ENCODE peak calls at places on chromosomes 16 and 17, in six cellular contexts. T is CD8-positive, alpha-beta memory T cell; R is HepG2; Q is heart right ventricle; Y is heart left ventricle; A is left ventricle myocardium inferior. V is an unnamed sample.

GRCh38 chr17:82008258-82008940 is 14.3 kb downstream of the CENPX start:
- DNase-seq in T (no peak), R (no peak), Q (no peak), Y (no peak), A (no peak), V (no peak)

GRCh38 chr16:48611329-48612137 is 1.6 kb upstream of the N4BP1 start:
- DNase-seq in T (peak), R (peak), Q (no peak), Y (no peak), A (no peak), V (peak)

GRCh38 chr17:17836250-17836817 is 452 bp downstream of the SREBF1 start:
- DNase-seq in T (peak), R (peak), Q (peak), Y (peak), A (peak), V (peak)

GRCh38 chr17:10790491-10791401 is 13.2 kb downstream of the TMEM238L start:
- DNase-seq in T (no peak), R (no peak), Q (no peak), Y (no peak), A (no peak), V (peak)

GRCh38 chr17:27756467-27757371 is 43.6 kb downstream of the NOS2 start:
- DNase-seq in T (peak), R (peak), Q (peak), Y (peak), A (no peak), V (no peak)

GRCh38 chr16:72850863-72851262 is 197.1 kb downstream of the ZFHX3 start:
- DNase-seq in T (no peak), R (no peak), Q (peak), Y (no peak), A (no peak), V (no peak)

GRCh38 chr16:72240949-72241348 is 69.0 kb upstream of the PMFBP1 start:
- DNase-seq in T (no peak), R (no peak), Q (no peak), Y (no peak), A (no peak), V (no peak)

GRCh38 chr17:78276098-78276497 is 44.7 kb downstream of the TMEM235 start:
- DNase-seq in T (no peak), R (no peak), Q (no peak), Y (no peak), A (no peak), V (no peak)

GRCh38 chr16:50606431-50607050 is 58.3 kb downstream of the NKD1 start:
- DNase-seq in T (no peak), R (no peak), Q (no peak), Y (no peak), A (no peak), V (no peak)

GRCh38 chr17:36072431-36073121 is 8.5 kb downstream of the CCL18 start:
- DNase-seq in T (peak), R (peak), Q (peak), Y (no peak), A (no peak), V (no peak)

GRCh38 chr17:4229627-4230026 is 34.2 kb downstream of the ANKFY1 start:
- DNase-seq in T (no peak), R (no peak), Q (peak), Y (peak), A (peak), V (no peak)

GRCh38 chr16:55386534-55387296 is 62.7 kb downstream of the IRX6 start:
- DNase-seq in T (no peak), R (no peak), Q (no peak), Y (no peak), A (no peak), V (peak)

GRCh38 chr16:31471875-31472558 is at the start of gene TGFB1I1:
- DNase-seq in T (no peak), R (no peak), Q (peak), Y (peak), A (peak), V (no peak)

GRCh38 chr16:67302882-67303434 is 23.6 kb downstream of the KCTD19 start:
- DNase-seq in T (no peak), R (no peak), Q (no peak), Y (no peak), A (no peak), V (no peak)

GRCh38 chr16:26667271-26667703 is 399.4 kb upstream of the C16orf82 start:
- DNase-seq in T (no peak), R (no peak), Q (no peak), Y (no peak), A (no peak), V (no peak)

GRCh38 chr17:944266-944665 is 35.3 kb downstream of the NXN start:
- DNase-seq in T (no peak), R (no peak), Q (no peak), Y (no peak), A (no peak), V (no peak)

GRCh38 chr17:12395733-12396354 is 269.8 kb upstream of the MYOCD start:
- DNase-seq in T (no peak), R (peak), Q (no peak), Y (no peak), A (no peak), V (no peak)

GRCh38 chr17:4678448-4679026 is 25.4 kb downstream of the PELP1 start:
- DNase-seq in T (no peak), R (peak), Q (no peak), Y (no peak), A (no peak), V (peak)

GRCh38 chr16:66480265-66481080 is 53.4 kb downstream of the BEAN1 start:
- DNase-seq in T (no peak), R (peak), Q (peak), Y (no peak), A (no peak), V (peak)

GRCh38 chr17:79130536-79131273 is 56.1 kb downstream of the ENGASE start:
- DNase-seq in T (no peak), R (no peak), Q (no peak), Y (no peak), A (no peak), V (no peak)

GRCh38 chr17:78182504-78182903 is 4.3 kb downstream of the TK1 start:
- DNase-seq in T (no peak), R (no peak), Q (no peak), Y (no peak), A (no peak), V (no peak)

GRCh38 chr17:19495828-19496227 is 37.8 kb upstream of the SLC47A1 start:
- DNase-seq in T (no peak), R (no peak), Q (no peak), Y (no peak), A (no peak), V (no peak)

GRCh38 chr17:14197582-14197981 is 39.1 kb downstream of the CDRT15 start:
- DNase-seq in T (peak), R (no peak), Q (no peak), Y (no peak), A (no peak), V (no peak)

GRCh38 chr16:54397190-54397835 is 110.7 kb upstream of the IRX3 start:
- DNase-seq in T (no peak), R (no peak), Q (no peak), Y (no peak), A (no peak), V (no peak)

GRCh38 chr17:18071751-18072150 is 16.0 kb upstream of the DRG2 start:
- DNase-seq in T (no peak), R (no peak), Q (no peak), Y (no peak), A (no peak), V (no peak)

GRCh38 chr17:78884148-78884870 is 18.7 kb downstream of the CEP295NL start:
- DNase-seq in T (no peak), R (no peak), Q (no peak), Y (no peak), A (no peak), V (no peak)

GRCh38 chr17:48567209-48567608 is 10.9 kb downstream of the HOXB4 start:
- DNase-seq in T (no peak), R (no peak), Q (no peak), Y (no peak), A (no peak), V (no peak)
- H3K27ac ChIP-seq in T (no peak), R (no peak), Q (no peak), Y (peak), A (peak), V (no peak)

DNA sequence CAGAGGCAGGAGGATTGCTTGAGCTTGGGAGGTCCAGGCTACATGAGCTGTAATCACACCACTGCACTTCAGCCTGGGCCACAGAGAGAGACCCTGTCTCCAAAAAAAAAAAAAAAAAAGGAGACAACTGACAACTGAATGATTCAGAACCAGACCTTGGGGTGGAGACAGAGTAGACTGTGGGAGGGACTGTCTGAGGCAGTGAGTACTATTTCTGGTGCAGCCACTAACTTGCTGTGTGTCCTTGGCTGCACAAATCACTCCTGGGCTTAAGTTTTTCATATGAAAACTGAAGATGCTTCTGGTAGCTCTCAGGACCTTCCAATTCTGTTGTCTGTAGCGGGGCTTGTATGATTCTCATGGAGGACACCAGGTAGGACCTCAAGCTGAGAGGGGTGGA is 5.8 kb downstream of the ASB16 start:
- DNase-seq in T (no peak), R (no peak), Q (no peak), Y (no peak), A (no peak), V (no peak)
- H3K27ac ChIP-seq in T (no peak), R (no peak), Q (no peak), Y (no peak), A (no peak), V (no peak)

DNA sequence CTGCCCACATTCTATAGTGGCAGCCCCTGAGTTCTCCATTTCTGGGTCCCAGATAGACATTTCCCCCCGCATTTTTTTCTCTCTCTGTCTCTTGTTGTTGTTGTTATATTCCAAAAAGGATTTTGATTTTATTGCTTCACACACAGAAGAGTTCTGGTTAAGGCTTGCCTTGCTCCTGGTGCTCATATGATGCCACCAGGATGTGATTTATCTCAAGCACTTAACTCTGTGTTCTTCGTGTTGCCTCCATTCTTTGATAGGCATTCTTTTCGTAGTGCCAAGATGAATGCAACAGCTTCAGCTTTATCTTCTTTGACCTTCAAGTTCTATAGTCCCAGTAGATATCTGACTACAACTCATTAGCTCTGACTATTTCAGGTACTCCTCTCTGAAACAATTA is 9.1 kb downstream of the ITGA3 start:
- DNase-seq in T (no peak), R (no peak), Q (no peak), Y (no peak), A (no peak), V (no peak)
- H3K27ac ChIP-seq in T (no peak), R (no peak), Q (peak), Y (peak), A (peak), V (peak)

GRCh38 chr17:56785396-56785795 is 48.3 kb downstream of the C17orf67 start:
- DNase-seq in T (no peak), R (no peak), Q (no peak), Y (no peak), A (no peak), V (peak)

GRCh38 chr17:56785997-56786680 is 47.6 kb downstream of the C17orf67 start:
- DNase-seq in T (no peak), R (no peak), Q (no peak), Y (no peak), A (no peak), V (no peak)

GRCh38 chr17:56792267-56792666 is 41.5 kb downstream of the C17orf67 start:
- DNase-seq in T (no peak), R (no peak), Q (no peak), Y (no peak), A (no peak), V (no peak)

GRCh38 chr17:56781944-56782737 is 51.6 kb downstream of the C17orf67 start:
- DNase-seq in T (no peak), R (no peak), Q (no peak), Y (no peak), A (no peak), V (no peak)

GRCh38 chr17:56786989-56787482 is 46.7 kb downstream of the C17orf67 start:
- DNase-seq in T (no peak), R (peak), Q (no peak), Y (no peak), A (no peak), V (peak)
- H3K27ac ChIP-seq in T (no peak), R (no peak), Q (no peak), Y (no peak), A (no peak), V (peak)

GRCh38 chr16:2969545-2970521 is 685 bp downstream of the PAQR4 start:
- DNase-seq in T (peak), R (peak), Q (peak), Y (peak), A (peak), V (no peak)
- H3K27ac ChIP-seq in T (peak), R (peak), Q (peak), Y (peak), A (peak), V (peak)

GRCh38 chr16:85678016-85678415 is 10.7 kb downstream of the GINS2 start:
- DNase-seq in T (no peak), R (no peak), Q (no peak), Y (no peak), A (no peak), V (no peak)

GRCh38 chr16:85678821-85679220 is 9.9 kb downstream of the GINS2 start:
- DNase-seq in T (no peak), R (no peak), Q (no peak), Y (no peak), A (no peak), V (no peak)

GRCh38 chr16:85675528-85675927 is 13.2 kb downstream of the GINS2 start:
- DNase-seq in T (no peak), R (peak), Q (no peak), Y (no peak), A (no peak), V (no peak)

GRCh38 chr16:85676466-85676865 is 12.3 kb downstream of the GINS2 start:
- DNase-seq in T (no peak), R (no peak), Q (no peak), Y (no peak), A (no peak), V (no peak)

DNA sequence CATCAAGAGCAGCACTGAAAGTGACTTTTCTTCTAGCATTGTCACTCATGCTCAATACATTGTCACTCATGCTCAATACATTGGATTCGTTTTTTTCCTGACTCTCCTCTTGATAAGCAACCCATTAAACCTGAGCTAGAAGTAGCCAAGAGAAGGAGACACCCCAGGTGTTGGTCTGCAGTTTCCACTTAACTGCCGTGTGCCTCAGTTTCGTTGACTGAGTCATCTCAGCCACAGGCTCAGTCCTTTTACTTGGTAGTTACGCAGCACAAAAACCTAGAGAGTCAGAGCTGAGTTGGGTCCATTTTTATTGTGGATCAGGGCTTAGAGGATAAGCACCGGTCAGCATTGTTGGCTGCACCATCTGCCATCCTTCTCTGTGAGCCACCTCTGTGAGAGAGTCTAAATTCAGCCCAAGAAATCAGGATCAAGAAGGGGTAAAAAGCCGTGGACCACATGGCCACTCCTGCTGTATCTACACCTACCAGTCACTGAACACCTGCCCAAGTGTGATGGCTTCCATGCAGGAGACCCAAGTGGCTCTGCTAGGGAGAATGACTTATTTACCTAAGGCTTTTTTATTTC is 11.3 kb downstream of the GINS2 start:
- DNase-seq in T (no peak), R (no peak), Q (no peak), Y (no peak), A (no peak), V (no peak)
- H3K27ac ChIP-seq in T (no peak), R (no peak), Q (no peak), Y (no peak), A (no peak), V (no peak)

GRCh38 chr16:85595299-85595661 is 17.8 kb upstream of the GSE1 start:
- DNase-seq in T (no peak), R (no peak), Q (no peak), Y (no peak), A (no peak), V (no peak)

GRCh38 chr16:85591381-85591780 is 21.7 kb upstream of the GSE1 start:
- DNase-seq in T (no peak), R (no peak), Q (no peak), Y (no peak), A (no peak), V (no peak)

GRCh38 chr16:85592700-85593502 is 20.2 kb upstream of the GSE1 start:
- DNase-seq in T (no peak), R (no peak), Q (no peak), Y (no peak), A (no peak), V (no peak)

GRCh38 chr16:85594621-85595298 is 18.4 kb upstream of the GSE1 start:
- DNase-seq in T (no peak), R (no peak), Q (no peak), Y (no peak), A (no peak), V (no peak)

GRCh38 chr16:85593503-85594195 is 19.5 kb upstream of the GSE1 start:
- DNase-seq in T (no peak), R (no peak), Q (no peak), Y (no peak), A (no peak), V (no peak)
- H3K27ac ChIP-seq in T (no peak), R (no peak), Q (no peak), Y (no peak), A (no peak), V (no peak)

GRCh38 chr17:64448665-64449512 is at the start of gene MILR1:
- DNase-seq in T (no peak), R (no peak), Q (peak), Y (peak), A (no peak), V (no peak)
- H3K27ac ChIP-seq in T (peak), R (no peak), Q (peak), Y (peak), A (peak), V (peak)

GRCh38 chr17:80416260-80416939 is 1.4 kb downstream of the ENDOV start:
- DNase-seq in T (no peak), R (no peak), Q (no peak), Y (no peak), A (no peak), V (no peak)

GRCh38 chr17:80414803-80415625 is at the start of gene ENDOV:
- DNase-seq in T (peak), R (peak), Q (peak), Y (peak), A (peak), V (peak)

GRCh38 chr17:80416940-80417293 is 1.9 kb downstream of the ENDOV start:
- DNase-seq in T (no peak), R (no peak), Q (no peak), Y (no peak), A (no peak), V (no peak)

GRCh38 chr17:80414508-80414802 is 512 bp upstream of the ENDOV start:
- DNase-seq in T (no peak), R (peak), Q (no peak), Y (no peak), A (no peak), V (no peak)

GRCh38 chr17:80415626-80416042 is 667 bp downstream of the ENDOV start:
- DNase-seq in T (no peak), R (no peak), Q (no peak), Y (no peak), A (no peak), V (no peak)
- H3K27ac ChIP-seq in T (peak), R (peak), Q (peak), Y (peak), A (peak), V (peak)

GRCh38 chr16:57462209-57462977 is at the start of gene POLR2C:
- DNase-seq in T (peak), R (peak), Q (peak), Y (peak), A (peak), V (peak)

GRCh38 chr16:57464523-57464922 is 2.0 kb downstream of the POLR2C start:
- DNase-seq in T (no peak), R (no peak), Q (no peak), Y (no peak), A (no peak), V (no peak)

GRCh38 chr16:57468346-57468745 is 5.9 kb downstream of the POLR2C start:
- DNase-seq in T (no peak), R (no peak), Q (no peak), Y (no peak), A (no peak), V (no peak)

GRCh38 chr16:57462978-57463362 is 491 bp downstream of the POLR2C start:
- DNase-seq in T (no peak), R (no peak), Q (no peak), Y (no peak), A (no peak), V (no peak)
- H3K27ac ChIP-seq in T (peak), R (peak), Q (peak), Y (peak), A (peak), V (peak)